ENCODE peak calls at places on chromosomes 13 and 19, in four cellular contexts. W, M, I and X are unnamed samples.

GRCh38 chr13:106052200-106052767 is 483.2 kb downstream of the EFNB2 start:
- DNase-seq in W (peak; percentile 31), M (no peak), I (no peak), X (no peak)

GRCh38 chr19:5440299-5440698 is 14.9 kb upstream of the ZNRF4 start:
- DNase-seq in I (no peak), W (no peak), M (no peak), X (no peak)

GRCh38 chr19:13058951-13059660 is 43.6 kb downstream of the LYL1 start:
- DNase-seq in I (no peak), M (no peak), W (peak; percentile 50), X (no peak)

GRCh38 chr13:101447852-101448251 is 4.6 kb upstream of the ITGBL1 start:
- DNase-seq in W (no peak), I (no peak), M (peak; percentile 14), X (no peak)

GRCh38 chr13:51435002-51435578 is 17.7 kb downstream of the INTS6 start:
- DNase-seq in M (peak; percentile 57), W (no peak), I (no peak), X (no peak)

GRCh38 chr13:22024381-22024994 is 353.6 kb downstream of the FGF9 start:
- DNase-seq in W (no peak), I (no peak), M (no peak), X (no peak)

GRCh38 chr13:18949489-18949761 is 232.2 kb downstream of the TUBA3C start:
- DNase-seq in W (no peak), I (no peak), M (no peak), X (no peak)

GRCh38 chr13:57982782-57983181 is 351.2 kb downstream of the PCDH17 start:
- DNase-seq in I (no peak), W (no peak), M (no peak), X (no peak)

GRCh38 chr13:40406405-40407138 is 259.9 kb downstream of the FOXO1 start:
- DNase-seq in W (no peak), M (peak; percentile 93), I (no peak), X (no peak)

GRCh38 chr13:50994651-50995050 is 85.1 kb downstream of the RNASEH2B start:
- DNase-seq in I (no peak), M (no peak), W (no peak), X (no peak)

GRCh38 chr13:78603240-78603947 is at the start of gene POU4F1:
- DNase-seq in W (peak; percentile 93), M (peak; percentile 29), I (no peak), X (no peak)

DNA sequence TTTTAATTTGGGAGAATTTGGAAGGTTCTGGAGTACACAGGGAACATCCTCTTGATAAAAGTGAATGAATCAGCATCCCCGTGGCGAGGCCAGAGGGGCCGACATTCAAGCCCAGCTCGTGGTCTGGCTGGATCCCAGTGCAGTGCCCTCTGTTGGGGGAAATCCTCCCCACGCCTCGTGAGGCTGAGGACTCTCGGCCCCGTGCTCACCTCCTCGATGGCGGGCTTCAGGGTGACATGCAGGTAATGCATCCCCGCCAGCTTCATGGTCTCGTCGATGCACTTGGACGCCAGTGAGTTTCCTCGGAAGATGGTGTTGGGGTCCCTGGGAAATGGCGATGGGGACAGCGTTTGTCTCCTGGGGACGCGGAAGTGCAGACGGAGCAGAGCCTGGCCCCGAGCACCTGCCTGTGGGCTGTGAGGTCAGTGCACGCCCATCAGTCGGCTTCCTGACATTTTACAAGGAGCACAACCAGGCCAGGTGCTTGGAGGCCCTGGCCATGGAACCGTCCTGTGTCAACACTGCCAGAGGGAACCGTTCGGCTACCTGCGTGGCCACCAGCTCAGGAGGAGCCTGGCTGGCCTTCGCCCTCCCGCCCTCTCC is 43.3 kb upstream of the C13orf46 start:
- DNase-seq in I (no peak), W (peak; percentile 45), M (peak; percentile 44), X (no peak)
- TF ChIP-seq CTCF in I (no peak), W (peak; percentile 47), M (peak; percentile 44), X (peak; percentile 36)

GRCh38 chr19:46847528-46847927 is 3.1 kb downstream of the AP2S1 start:
- DNase-seq in W (no peak), M (no peak), I (peak; percentile 44), X (no peak)

GRCh38 chr19:46848389-46848788 is 2.3 kb downstream of the AP2S1 start:
- DNase-seq in M (no peak), I (no peak), W (no peak), X (no peak)

GRCh38 chr19:46852830-46853229 is 2.2 kb upstream of the AP2S1 start:
- DNase-seq in M (no peak), I (no peak), W (no peak), X (no peak)

GRCh38 chr19:46849610-46850009 is 1.0 kb downstream of the AP2S1 start:
- DNase-seq in W (peak; percentile 38), I (peak; percentile 55), M (no peak), X (no peak)

DNA sequence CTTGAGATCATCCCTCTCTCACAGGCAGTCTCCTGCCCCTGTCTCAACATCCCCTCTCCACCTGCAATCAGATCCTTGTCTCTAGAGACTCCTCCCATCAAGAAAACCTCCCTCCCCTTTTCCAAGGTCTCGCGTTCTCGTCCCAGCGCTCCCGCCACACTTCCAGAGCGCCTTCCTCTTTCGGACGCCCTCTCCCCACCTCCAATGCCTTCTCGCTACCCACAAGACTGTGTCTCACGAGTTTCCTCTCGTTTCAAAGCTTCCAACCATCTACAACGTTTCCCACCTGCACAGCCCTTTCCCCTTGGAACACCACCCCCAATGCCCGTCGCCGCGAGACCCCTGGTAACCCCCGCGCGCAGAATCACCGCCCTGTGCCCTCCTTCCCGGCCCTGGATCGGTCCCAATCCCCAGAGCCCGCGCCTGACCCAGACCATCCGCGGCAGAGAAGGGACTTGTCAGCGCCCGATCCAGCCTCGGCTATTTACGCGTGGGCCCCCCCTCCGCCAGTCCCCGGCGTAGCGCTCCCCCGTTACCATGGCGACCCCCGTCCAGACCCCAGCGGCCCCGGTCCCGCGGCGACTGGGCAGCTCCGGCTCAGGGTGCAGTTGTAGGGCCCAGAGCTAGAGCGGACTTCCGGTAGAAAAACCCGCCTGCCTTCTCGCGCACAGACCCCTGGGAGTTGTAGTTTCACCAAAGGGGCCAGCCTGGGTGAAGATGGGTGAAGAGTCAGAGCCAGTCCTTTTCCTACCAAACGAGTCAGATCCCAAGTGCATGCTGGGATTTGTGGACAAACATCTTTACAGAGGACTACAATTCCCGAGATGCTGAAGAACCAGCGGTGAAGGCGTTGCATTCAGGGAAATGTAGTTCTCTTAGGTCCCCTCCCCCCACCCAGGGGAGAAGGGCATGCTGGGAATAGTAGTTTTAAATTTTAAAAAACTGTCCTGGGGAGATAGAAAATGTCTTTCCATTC is at the start of gene AP2S1:
- DNase-seq in W (peak; percentile 98), I (peak; percentile 99), M (peak; percentile 100), X (peak; percentile 98)
- TF ChIP-seq CTCF in W (no peak), I (no peak), M (no peak), X (no peak)

GRCh38 chr19:21900401-21900800 is 64.4 kb upstream of the ZNF43 start:
- DNase-seq in M (no peak), W (no peak), I (no peak), X (no peak)
- TF ChIP-seq CTCF in M (no peak), W (no peak), I (no peak), X (no peak)

DNA sequence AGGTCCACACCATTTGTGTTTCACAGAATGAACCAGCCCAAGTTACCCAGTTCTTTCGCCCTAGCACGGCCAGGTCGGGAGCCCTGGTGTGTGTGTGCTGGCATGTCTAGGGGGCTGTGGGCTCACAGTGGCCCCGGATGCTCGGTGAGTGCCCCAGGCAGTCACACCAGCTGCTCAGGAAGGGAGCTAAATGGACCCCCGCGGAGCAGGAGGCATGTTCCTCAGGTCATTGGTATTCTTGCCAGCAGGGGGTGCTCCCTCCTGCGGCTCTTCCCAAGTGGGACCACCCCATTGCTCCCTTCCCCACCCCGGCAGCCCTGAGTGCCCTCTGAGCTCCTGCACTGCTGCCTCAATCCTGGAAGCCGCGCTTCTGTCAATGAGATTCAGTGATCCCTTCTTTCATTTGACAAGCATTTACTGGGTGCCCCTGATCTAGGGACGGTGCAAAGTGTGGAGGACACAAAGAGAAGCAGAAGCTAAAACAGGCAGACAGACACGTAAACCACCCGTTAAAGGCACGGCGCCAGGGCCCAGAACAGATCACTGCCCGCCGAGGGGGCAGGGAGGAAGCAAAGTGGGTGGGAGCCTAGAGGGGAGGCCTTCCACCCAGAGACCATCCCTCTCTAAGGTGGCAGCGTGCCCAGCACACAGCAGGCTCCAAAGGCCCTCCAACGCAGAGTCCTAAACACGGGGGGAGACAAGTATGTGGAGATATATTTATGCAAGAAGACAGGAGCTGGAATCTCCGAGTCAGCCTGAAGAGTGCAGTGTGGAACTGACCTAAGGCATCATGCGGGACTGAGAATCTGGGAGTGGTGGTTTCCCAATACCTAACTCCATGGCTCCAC is 5.2 kb upstream of the ADPRHL1 start:
- DNase-seq in M (peak; percentile 20), W (peak; percentile 57), I (no peak), X (peak; percentile 84)
- TF ChIP-seq CTCF in M (peak; percentile 40), W (peak; percentile 39), I (no peak), X (peak; percentile 49)

GRCh38 chr19:34274827-34275625 is 20.7 kb downstream of the GARRE1 start:
- DNase-seq in W (no peak), I (no peak), M (peak; percentile 94), X (no peak)
- TF ChIP-seq CTCF in W (no peak), I (no peak), M (no peak), X (peak; percentile 44)

DNA sequence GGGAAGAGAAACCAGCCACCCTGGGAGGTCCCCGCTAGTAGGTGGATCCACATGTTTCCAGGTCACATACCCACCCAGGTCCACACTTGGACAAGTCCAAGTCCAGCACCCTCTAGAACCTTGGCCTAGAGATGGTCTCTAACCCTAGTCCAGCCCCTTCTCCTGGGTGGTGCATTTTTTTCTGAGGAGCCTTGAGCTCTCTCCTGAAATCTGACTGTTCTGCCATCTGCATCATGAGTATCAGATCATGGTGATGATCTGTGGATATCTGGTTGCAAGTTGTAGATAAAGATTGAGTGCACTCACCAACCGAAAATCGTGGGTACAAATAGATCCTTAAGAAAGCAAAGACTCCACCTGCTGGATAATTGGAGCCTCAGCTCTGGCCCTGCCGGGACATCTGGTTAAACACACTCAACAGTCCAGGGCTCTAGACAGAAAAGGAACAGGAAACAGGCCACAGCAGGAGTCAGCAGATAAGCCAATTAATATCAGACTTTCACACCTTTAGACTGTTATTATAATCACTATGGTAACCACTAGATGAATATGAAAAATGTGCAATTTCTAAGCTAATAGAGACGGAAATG is 41.1 kb downstream of the GPR12 start:
- DNase-seq in I (no peak), W (no peak), M (no peak), X (peak; percentile 49)
- TF ChIP-seq CTCF in I (no peak), W (peak; percentile 33), M (peak; percentile 26), X (peak; percentile 22)